ENCODE peak calls at places on chromosomes 16 and 17, in four cellular contexts. L is tibial nerve, V is Peyer's patch, Y is stomach. C is an unnamed sample. For H3K27me3, the result is how much of the 10 kb centered on the place peaks cover.

GRCh38 chr17:32928527-32929287 is 754 bp downstream of the TMEM98 start:
- DNase-seq in L (no peak), V (no peak), Y (no peak), C (no peak)

GRCh38 chr17:45221081-45221996 is at the start of gene FMNL1:
- DNase-seq in L (no peak), V (peak), Y (peak), C (no peak)

GRCh38 chr16:9206156-9206555 is 114.7 kb downstream of the HAPSTR1 start:
- DNase-seq in L (no peak), V (no peak), Y (no peak), C (no peak)

GRCh38 chr16:51151951-51152663 is 1.0 kb upstream of the SALL1 start:
- DNase-seq in L (no peak), V (no peak), Y (peak), C (no peak)

GRCh38 chr17:55284001-55284884 is 19.5 kb downstream of the HLF start:
- DNase-seq in L (no peak), V (no peak), Y (no peak), C (no peak)

GRCh38 chr16:64754279-64754678 is 367.6 kb downstream of the CDH11 start:
- DNase-seq in L (no peak), V (no peak), Y (no peak), C (no peak)

GRCh38 chr17:9021985-9022552 is 759 bp downstream of the NTN1 start:
- DNase-seq in L (no peak), V (no peak), Y (no peak), C (peak)

GRCh38 chr17:30824002-30824355 is 513 bp downstream of the CRLF3 start:
- DNase-seq in L (no peak), V (no peak), Y (no peak), C (no peak)

GRCh38 chr17:19337712-19338023 is 24.9 kb downstream of the B9D1 start:
- DNase-seq in L (no peak), V (no peak), Y (no peak), C (peak)

GRCh38 chr17:74875155-74875969 is 2.6 kb upstream of the FDXR start:
- DNase-seq in L (no peak), V (no peak), Y (no peak), C (no peak)

GRCh38 chr17:2214887-2215615 is 88.5 kb downstream of the SMG6 start:
- DNase-seq in L (no peak), V (no peak), Y (no peak), C (peak)

GRCh38 chr16:90040152-90041023 is 21.1 kb upstream of the DBNDD1 start:
- DNase-seq in L (no peak), V (no peak), Y (no peak), C (no peak)

GRCh38 chr16:75264999-75265910 is 13.8 kb upstream of the BCAR1 start:
- DNase-seq in L (no peak), V (peak), Y (peak), C (peak)
- TF ChIP-seq POLR2A in L (no peak), V (peak), Y (no peak), C (no peak)

DNA sequence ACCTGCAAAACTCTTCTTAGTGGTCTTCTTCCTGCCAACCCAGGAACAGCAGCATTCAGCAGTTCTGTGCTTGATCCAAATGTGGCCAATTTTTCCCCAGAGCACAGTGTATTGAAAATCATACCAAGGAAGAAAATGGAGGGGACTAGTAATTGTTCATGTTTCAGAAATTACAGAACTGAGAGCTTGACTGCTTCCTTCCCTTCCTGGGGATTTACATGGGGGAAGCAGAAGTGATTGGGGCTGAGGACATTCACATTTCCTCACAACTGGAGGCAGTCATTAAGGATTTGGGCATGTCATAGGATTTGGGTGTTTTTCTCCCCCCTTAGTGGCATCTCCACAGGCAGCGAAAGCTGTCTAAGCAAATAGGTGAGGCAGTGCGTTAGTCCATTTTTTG is 19.7 kb downstream of the CIITA start:
- DNase-seq in L (no peak), V (no peak), Y (no peak), C (no peak)
- H3K27me3 ChIP-seq in L (under half), V (under half), Y (under half), C (under half)

GRCh38 chr17:44210342-44211192 is 8.9 kb downstream of the UBTF start:
- DNase-seq in L (peak), V (peak), Y (peak), C (peak)
- H3K27ac ChIP-seq in L (peak), V (peak), Y (peak), C (peak)

DNA sequence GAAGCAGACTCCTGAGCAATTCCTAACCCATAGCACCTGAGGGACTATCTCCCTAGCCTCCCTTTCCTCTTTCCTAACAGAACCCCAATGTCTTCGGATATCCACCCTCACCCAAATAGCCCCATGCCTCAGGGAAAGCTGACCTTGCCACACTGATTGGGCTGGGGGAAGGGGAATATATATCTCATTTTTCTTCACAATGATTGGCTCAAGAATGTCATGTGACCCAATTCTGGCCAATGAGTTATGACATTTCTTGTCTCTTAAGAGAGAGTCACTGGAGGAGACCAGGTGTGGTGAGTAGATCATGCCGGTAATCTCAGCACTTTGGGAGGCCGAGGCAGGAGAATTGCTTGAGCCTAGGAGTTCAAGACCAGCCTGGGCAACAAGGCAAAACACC is 71.9 kb upstream of the NLK start:
- DNase-seq in L (no peak), V (no peak), Y (no peak), C (no peak)
- TF ChIP-seq POLR2A in L (no peak), V (no peak), Y (no peak), C (no peak)

GRCh38 chr16:817001-817906 is 16.7 kb upstream of the GNG13 start:
- DNase-seq in L (no peak), V (no peak), Y (no peak), C (no peak)
- H3K27me3 ChIP-seq in L (under half), V (under half), Y (half or more), C (half or more)

DNA sequence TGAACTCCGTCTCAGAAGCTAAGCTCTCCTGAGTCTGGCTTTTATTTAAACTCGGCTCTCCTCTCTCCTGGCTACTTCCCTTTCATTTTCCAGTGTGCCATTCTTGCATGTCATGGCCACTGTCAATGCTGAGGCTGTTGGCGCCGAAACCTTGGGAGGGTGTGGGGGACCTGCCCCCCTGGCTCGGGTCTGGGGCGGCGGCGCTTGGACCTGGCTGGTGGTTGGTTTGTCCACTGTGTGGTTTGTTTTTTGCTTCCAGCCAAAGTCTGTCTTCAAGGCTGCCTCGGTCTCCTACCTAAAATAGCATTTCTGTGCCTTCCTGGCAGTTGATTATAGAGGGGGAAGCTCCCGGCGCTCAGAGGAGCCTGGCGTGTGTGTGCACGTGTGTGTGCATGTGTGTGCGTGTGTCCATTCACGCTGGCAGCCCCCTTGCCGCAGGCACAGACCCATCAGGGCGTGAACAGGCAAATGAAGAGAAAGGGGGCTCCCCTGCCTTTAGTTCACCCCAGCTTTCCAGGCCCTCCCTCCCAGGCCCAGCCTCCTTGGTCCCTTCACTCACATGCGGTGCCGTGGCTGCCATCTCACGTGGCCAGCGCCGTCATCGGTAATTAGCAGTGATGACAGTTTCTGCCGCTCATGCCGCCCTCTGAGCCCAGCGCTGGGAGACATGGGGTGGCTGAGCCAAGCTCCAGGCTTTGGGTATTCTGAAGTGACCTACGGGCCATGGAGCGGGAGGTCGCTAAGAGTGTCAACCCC is 179.9 kb downstream of the SEC14L1 start:
- DNase-seq in L (no peak), V (peak), Y (no peak), C (peak)
- H3K27ac ChIP-seq in L (peak), V (peak), Y (peak), C (peak)

GRCh38 chr17:27968206-27968732 is 74.2 kb upstream of the NLK start:
- DNase-seq in L (no peak), V (no peak), Y (peak), C (no peak)
- TF ChIP-seq POLR2A in L (no peak), V (no peak), Y (no peak), C (no peak)

GRCh38 chr16:979106-979505 is 2.5 kb upstream of the SOX8 start:
- DNase-seq in L (no peak), V (no peak), Y (no peak), C (no peak)
- H3K27me3 ChIP-seq in L (under half), V (under half), Y (half or more), C (half or more)

C was measured in sigmoid colon.